ENCODE peak calls at places on chromosomes 12 and 14, in six cellular contexts. Z, S, N, C, V and J are unnamed samples.

GRCh38 chr14:61337893-61338292 is 16.5 kb downstream of the PRKCH start:
- DNase-seq in S (no peak), V (no peak), N (no peak), Z (no peak), C (no peak), J (no peak)

GRCh38 chr12:118302053-118302452 is 70.7 kb downstream of the TAOK3 start:
- DNase-seq in C (no peak), N (no peak), V (no peak), S (peak), Z (no peak), J (no peak)

GRCh38 chr12:34393086-34393820 is 371.0 kb downstream of the ALG10 start:
- DNase-seq in N (no peak), Z (no peak), V (no peak), S (no peak), C (no peak), J (no peak)

GRCh38 chr14:80152166-80152565 is 59.1 kb downstream of the DIO2 start:
- DNase-seq in S (no peak), N (no peak), Z (no peak), C (no peak), V (no peak), J (no peak)

GRCh38 chr12:57889541-57889989 is 43.0 kb upstream of the CTDSP2 start:
- DNase-seq in Z (no peak), S (peak), C (no peak), V (peak), N (no peak), J (no peak)

GRCh38 chr12:29103539-29103974 is 45.5 kb upstream of the FAR2 start:
- DNase-seq in Z (no peak), N (no peak), S (no peak), C (peak), V (no peak), J (peak)

GRCh38 chr12:100503228-100503628 is 29.6 kb downstream of the NR1H4 start:
- DNase-seq in N (no peak), Z (no peak), V (no peak), C (no peak), S (no peak), J (no peak)

GRCh38 chr14:42047421-42048045 is 440.9 kb downstream of the LRFN5 start:
- DNase-seq in N (no peak), Z (no peak), V (no peak), C (no peak), S (no peak), J (no peak)

GRCh38 chr14:67557118-67557517 is 24.0 kb downstream of the PLEKHH1 start:
- DNase-seq in S (no peak), N (no peak), V (no peak), C (peak), Z (no peak), J (no peak)

GRCh38 chr12:50390284-50390683 is 6.1 kb downstream of the FAM186A start:
- DNase-seq in S (peak), N (no peak), V (no peak), Z (peak), C (no peak), J (no peak)

GRCh38 chr12:111404362-111405148 is 1.2 kb upstream of the SH2B3 start:
- DNase-seq in C (no peak), S (peak), N (no peak), V (peak), Z (no peak), J (peak)

GRCh38 chr14:44966601-44967336 is 4.8 kb downstream of the TOGARAM1 start:
- DNase-seq in V (peak), S (peak), N (no peak), Z (no peak), C (no peak), J (no peak)

GRCh38 chr12:25347716-25348261 is 97.1 kb upstream of the KRAS start:
- DNase-seq in S (peak), Z (no peak), N (no peak), V (no peak), C (no peak), J (no peak)

GRCh38 chr14:73283592-73284379 is 46.5 kb downstream of the PAPLN start:
- DNase-seq in N (peak), Z (no peak), V (peak), C (no peak), S (peak), J (no peak)

GRCh38 chr14:61940669-61941420 is 178.6 kb downstream of the SNAPC1 start:
- DNase-seq in N (no peak), V (peak), Z (no peak), S (no peak), C (no peak), J (no peak)

DNA sequence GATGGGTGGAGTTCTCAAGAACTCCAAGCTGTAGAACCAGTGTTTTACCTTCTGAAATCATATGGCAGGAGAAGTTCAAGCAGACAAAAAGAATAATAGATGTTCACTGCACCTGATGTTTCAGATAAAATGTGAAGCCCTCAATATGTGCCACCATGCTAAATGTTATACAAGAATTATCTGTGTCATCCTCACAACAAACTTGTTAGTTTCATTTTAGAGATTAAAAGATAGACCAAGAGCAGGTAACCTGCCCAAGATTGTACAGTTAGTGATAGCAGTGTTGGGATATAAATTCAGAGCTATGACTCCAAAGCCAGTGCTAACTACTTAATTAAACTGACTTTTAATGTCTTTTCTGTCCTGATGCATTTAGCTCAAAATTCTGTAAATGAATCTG is 44.7 kb downstream of the FRS2 start:
- DNase-seq in Z (no peak), S (no peak), C (no peak), V (no peak), N (no peak), J (no peak)
- H3K4me2 ChIP-seq in Z (no peak), S (no peak), C (no peak), V (no peak), N (no peak), J (no peak)

DNA sequence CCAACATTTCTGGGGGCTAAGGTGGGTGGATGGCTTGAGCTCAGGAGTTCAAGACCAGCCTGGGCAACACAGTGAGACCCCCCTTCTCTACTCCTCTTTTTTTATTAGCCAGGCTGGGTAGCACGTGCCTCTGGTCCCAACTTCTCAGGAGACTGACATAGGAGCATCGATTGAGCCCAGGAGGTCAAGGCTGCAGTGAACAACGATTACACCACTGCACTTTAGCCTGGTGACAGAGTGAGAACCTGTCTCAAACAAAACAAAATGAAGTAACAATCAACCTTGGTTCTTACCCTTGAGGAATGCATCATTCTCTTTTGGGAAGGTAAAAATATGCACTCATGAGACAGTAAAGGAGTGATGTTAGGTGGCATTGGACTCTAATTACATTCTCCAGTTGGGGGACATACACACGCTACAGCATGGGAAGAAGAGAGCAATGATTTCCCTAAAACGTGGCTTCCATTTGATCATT is 3.9 kb upstream of the NIN start:
- DNase-seq in Z (no peak), V (no peak), C (no peak), S (no peak), N (no peak), J (no peak)
- H3K4me2 ChIP-seq in Z (no peak), V (no peak), C (no peak), S (no peak), N (no peak), J (peak)

GRCh38 chr12:107241421-107241820 is 148.1 kb upstream of the CRY1 start:
- DNase-seq in C (no peak), Z (no peak), V (no peak), S (no peak), N (no peak), J (no peak)
- H3K4me2 ChIP-seq in C (no peak), Z (no peak), V (no peak), S (no peak), N (no peak), J (no peak)

GRCh38 chr12:110105159-110105558 is 19.0 kb upstream of the IFT81 start:
- DNase-seq in Z (no peak), N (no peak), C (no peak), V (no peak), S (no peak), J (no peak)
- H3K4me2 ChIP-seq in Z (no peak), N (no peak), C (no peak), V (no peak), S (no peak), J (no peak)

DNA sequence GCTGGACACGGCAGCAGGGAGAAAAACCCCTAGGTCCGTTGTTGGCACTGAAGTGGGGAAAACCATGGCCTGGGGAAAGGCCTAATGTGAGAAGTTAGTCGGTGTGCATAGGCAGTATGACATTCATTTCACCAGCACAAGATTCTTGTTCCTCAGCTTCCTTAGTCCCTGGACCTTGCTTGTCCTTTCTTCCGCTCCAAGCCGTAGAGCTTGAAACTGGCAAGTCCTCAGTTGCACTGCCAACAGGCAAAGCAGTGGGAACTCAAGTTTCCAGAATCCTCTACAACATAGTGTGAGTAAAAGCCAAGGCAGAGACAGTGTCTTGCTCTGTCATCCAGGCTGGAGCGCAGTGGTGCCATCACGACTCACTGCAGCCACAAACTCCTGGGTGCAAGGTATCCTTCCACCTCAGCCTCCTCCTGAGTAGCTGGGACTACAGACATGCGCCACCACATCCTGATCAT is 138.5 kb upstream of the AMIGO2 start:
- DNase-seq in V (no peak), C (no peak), N (no peak), Z (no peak), S (no peak), J (peak)
- H3K4me2 ChIP-seq in V (no peak), C (no peak), N (no peak), Z (no peak), S (no peak), J (peak)

DNA sequence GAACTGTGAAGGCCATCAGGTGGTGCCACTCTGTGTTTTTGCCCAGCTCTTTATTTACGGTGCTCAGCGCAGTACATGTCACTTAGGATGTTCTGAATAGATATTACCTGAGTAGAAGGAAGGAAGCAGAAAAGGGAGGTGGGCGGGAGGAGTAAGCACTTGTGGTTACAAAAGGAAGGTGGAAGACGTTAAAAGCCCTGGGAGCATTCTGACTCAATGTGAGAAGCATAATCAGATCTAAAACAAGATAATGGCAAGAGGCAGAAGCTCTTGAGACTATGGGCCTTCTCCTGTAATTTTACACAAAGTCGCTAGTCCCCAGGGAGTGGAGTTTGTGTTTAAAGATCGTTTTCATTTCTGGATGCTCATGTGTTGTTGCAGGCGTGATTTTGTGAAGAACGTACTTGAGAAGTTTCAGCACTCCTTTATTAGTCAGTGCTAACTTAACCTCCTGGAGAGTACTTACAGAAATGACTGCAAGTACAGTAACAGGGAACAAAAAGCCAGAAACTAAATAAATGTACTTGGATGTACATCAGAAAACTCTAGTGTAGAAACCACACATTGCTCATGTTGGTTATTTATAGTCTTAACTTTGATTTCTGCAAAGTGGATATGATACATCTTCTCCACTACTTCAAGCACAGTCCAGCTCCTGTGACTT is 1523.5 kb downstream of the AACS start:
- DNase-seq in V (no peak), C (no peak), S (no peak), N (no peak), Z (no peak), J (no peak)
- H3K4me2 ChIP-seq in V (no peak), C (no peak), S (no peak), N (no peak), Z (no peak), J (no peak)

GRCh38 chr14:92659765-92660561 is 88.5 kb downstream of the LGMN start:
- DNase-seq in Z (no peak), V (no peak), N (no peak), S (peak), C (no peak), J (peak)
- H3K4me2 ChIP-seq in Z (no peak), V (no peak), N (no peak), S (no peak), C (no peak), J (no peak)

DNA sequence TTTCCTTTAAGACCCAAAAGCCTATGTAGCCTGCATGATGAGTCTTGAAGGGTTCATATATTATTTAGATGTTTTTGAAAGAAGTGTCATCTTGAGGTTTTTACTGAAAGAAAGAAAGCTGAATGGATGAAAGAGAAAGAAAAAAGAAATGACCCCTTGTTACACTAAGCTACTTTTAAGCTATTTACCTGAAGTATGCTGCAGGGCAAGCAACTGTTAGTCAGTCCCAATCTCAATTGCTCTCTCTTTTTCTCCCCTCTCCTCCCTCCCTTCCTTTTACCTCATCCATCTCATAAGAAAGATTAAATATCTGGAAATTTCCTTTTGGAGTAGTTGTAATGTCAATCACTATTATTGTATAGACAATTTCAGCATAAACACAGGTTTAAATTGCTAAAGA is 512.4 kb downstream of the TMTC2 start:
- DNase-seq in C (no peak), N (no peak), Z (no peak), V (peak), S (no peak), J (no peak)
- H3K4me2 ChIP-seq in C (no peak), N (peak), Z (no peak), V (peak), S (no peak), J (no peak)

GRCh38 chr12:98745578-98746391 is 100.7 kb downstream of the APAF1 start:
- DNase-seq in N (no peak), Z (no peak), C (no peak), S (peak), V (peak), J (no peak)
- H3K4me2 ChIP-seq in N (peak), Z (peak), C (peak), S (peak), V (peak), J (no peak)